ENCODE peak calls at places on chromosomes 6 and 20, in four cellular contexts. D is astrocyte of the cerebellum, K is lower lobe of right lung, Q is AG10803. U is an unnamed sample.

GRCh38 chr6:134447423-134447822 is 129.5 kb upstream of the SGK1 start:
- DNase-seq in K (no peak), Q (peak; percentile 56), D (no peak), U (no peak)

GRCh38 chr6:84089081-84089480 is 55.5 kb downstream of the MRAP2 start:
- DNase-seq in K (no peak), Q (no peak), D (no peak), U (no peak)

GRCh38 chr6:170108456-170108855 is 182.4 kb downstream of the DLL1 start:
- DNase-seq in Q (no peak), D (no peak), K (no peak), U (no peak)

GRCh38 chr20:58310291-58310782 is 822 bp downstream of the RAB22A start:
- DNase-seq in D (no peak), K (no peak), Q (peak; percentile 17), U (no peak)

GRCh38 chr6:6218246-6219085 is 102.0 kb downstream of the F13A1 start:
- DNase-seq in D (no peak), K (no peak), Q (peak; percentile 53), U (no peak)

GRCh38 chr6:34600101-34600500 is 44.0 kb upstream of the SPDEF start:
- DNase-seq in Q (no peak), D (no peak), K (no peak), U (no peak)

GRCh38 chr6:11606287-11606686 is 68.7 kb downstream of the TMEM170B start:
- DNase-seq in Q (no peak), D (no peak), K (no peak), U (no peak)

GRCh38 chr6:87945966-87946365 is 101.7 kb upstream of the SPACA1 start:
- DNase-seq in Q (peak; percentile 39), K (no peak), D (no peak), U (no peak)

GRCh38 chr6:1436334-1437306 is 47.2 kb downstream of the FOXF2 start:
- DNase-seq in K (no peak), D (peak; percentile 59), Q (peak; percentile 64), U (no peak)

GRCh38 chr6:18160921-18161320 is 5.7 kb downstream of the KDM1B start:
- DNase-seq in K (no peak), D (no peak), Q (peak; percentile 23), U (no peak)

GRCh38 chr20:4894409-4894808 is 106.9 kb downstream of the SLC23A2 start:
- DNase-seq in D (no peak), K (no peak), Q (no peak), U (no peak)

GRCh38 chr6:47221565-47221964 is 88.1 kb downstream of the TNFRSF21 start:
- DNase-seq in Q (no peak), K (no peak), D (no peak), U (no peak)

GRCh38 chr6:1423578-1423977 is 34.2 kb downstream of the FOXF2 start:
- DNase-seq in D (no peak), K (no peak), Q (no peak), U (no peak)

GRCh38 chr6:170407200-170407599 is 100.6 kb downstream of the FAM120B start:
- DNase-seq in D (no peak), Q (no peak), K (no peak), U (no peak)

GRCh38 chr6:87099472-87099871 is 4.6 kb upstream of the CGA start:
- DNase-seq in Q (no peak), K (no peak), D (no peak), U (no peak)

GRCh38 chr6:35058041-35058675 is 83.0 kb downstream of the TCP11 start:
- DNase-seq in K (no peak), Q (no peak), D (no peak), U (no peak)

GRCh38 chr20:31410011-31410410 is 4.0 kb upstream of the DEFB121 start:
- DNase-seq in Q (no peak), K (no peak), D (no peak), U (no peak)

GRCh38 chr6:120478650-120479049 is 855.6 kb downstream of the TBC1D32 start:
- DNase-seq in K (no peak), Q (no peak), D (no peak), U (no peak)

GRCh38 chr6:168408504-168409136 is 32.4 kb upstream of the SMOC2 start:
- DNase-seq in Q (no peak), K (no peak), D (no peak), U (no peak)

GRCh38 chr6:155498370-155498769 is 42.7 kb upstream of the NOX3 start:
- DNase-seq in D (no peak), K (no peak), Q (no peak), U (no peak)

GRCh38 chr6:88587158-88587537 is 376.3 kb downstream of the RNGTT start:
- DNase-seq in D (no peak), Q (no peak), K (no peak), U (no peak)

GRCh38 chr6:170291271-170292110 is 613 bp upstream of the DLL1 start:
- DNase-seq in K (peak; percentile 68), Q (peak; percentile 32), D (no peak), U (peak; percentile 47)

GRCh38 chr6:75735491-75736186 is 13.4 kb upstream of the MYO6 start:
- DNase-seq in K (no peak), D (no peak), Q (peak; percentile 30), U (no peak)

GRCh38 chr6:170212051-170212756 is 78.7 kb downstream of the DLL1 start:
- DNase-seq in K (no peak), Q (no peak), D (no peak), U (peak; percentile 34)

GRCh38 chr6:37507690-37508421 is 8.2 kb upstream of the CCDC167 start:
- DNase-seq in Q (no peak), D (no peak), K (no peak), U (no peak)

GRCh38 chr6:75211920-75212590 is 6.2 kb upstream of the COL12A1 start:
- DNase-seq in K (no peak), Q (no peak), D (no peak), U (no peak)

GRCh38 chr6:56101141-56101553 is 146.2 kb downstream of the COL21A1 start:
- DNase-seq in Q (peak; percentile 97), D (peak; percentile 96), K (no peak), U (peak; percentile 67)

GRCh38 chr6:26257272-26257671 is 107.7 kb upstream of the BTN3A2 start:
- DNase-seq in K (no peak), Q (no peak), D (no peak), U (no peak)

GRCh38 chr20:13736792-13737191 is 47.9 kb downstream of the ESF1 start:
- DNase-seq in D (peak; percentile 18), Q (peak; percentile 91), K (no peak), U (no peak)

GRCh38 chr6:43917878-43918382 is 147.9 kb downstream of the VEGFA start:
- DNase-seq in K (peak; percentile 23), Q (peak; percentile 43), D (no peak), U (no peak)

GRCh38 chr6:165880721-165881120 is 217.7 kb upstream of the PDE10A start:
- DNase-seq in K (no peak), Q (peak; percentile 71), D (peak; percentile 29), U (no peak)

GRCh38 chr6:165883851-165884640 is 221.0 kb upstream of the PDE10A start:
- DNase-seq in K (no peak), Q (peak; percentile 60), D (no peak), U (no peak)

GRCh38 chr6:165881812-165882211 is 218.8 kb upstream of the PDE10A start:
- DNase-seq in D (no peak), Q (no peak), K (no peak), U (no peak)

GRCh38 chr6:165886169-165886568 is 223.1 kb upstream of the PDE10A start:
- DNase-seq in D (no peak), K (no peak), Q (no peak), U (no peak)

DNA sequence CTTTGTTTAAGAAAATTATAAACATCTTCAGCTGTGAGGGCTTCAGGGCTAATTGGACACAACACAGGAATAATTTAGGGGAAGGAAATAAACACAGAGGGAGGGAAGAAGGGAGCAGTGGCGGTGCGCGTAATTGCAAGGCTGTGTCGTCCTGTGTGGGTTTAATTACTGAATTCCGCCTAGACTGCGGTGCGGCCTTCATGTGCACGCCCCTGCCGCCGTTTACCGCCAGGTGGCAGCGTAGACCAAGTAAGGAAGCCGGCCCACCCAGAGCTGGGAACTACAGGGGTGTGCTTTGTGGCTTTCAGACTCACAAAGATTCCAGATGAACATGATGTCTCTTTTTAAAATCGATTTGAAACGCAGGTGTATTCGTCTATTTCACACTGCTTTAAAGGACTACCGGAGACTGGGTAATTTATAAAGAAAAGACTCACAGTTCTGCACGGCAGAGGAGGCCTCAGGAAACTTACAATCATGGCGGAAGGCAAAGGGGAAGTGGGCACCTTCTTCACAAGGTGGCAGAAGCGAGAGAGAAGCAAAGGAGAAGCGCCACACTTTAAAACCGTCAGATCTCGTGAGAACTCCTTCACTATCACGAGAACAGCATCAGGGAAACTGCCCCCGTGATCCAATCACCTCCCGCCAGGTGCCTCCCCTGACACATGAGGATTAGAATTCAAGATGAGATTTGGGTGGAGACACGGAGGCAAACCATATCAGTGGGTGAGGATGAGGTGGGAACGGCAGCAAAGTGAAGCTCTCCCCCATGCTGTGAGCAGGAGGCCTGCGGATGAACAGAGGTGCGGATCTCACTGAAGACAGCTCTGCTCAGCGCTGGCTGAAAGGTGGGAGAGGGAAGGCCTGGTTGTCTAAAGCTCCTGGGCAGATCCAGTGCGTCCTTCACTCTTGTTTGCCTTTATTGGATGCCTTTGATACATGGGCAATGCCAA is 222.0 kb upstream of the PDE10A start:
- DNase-seq in D (peak; percentile 64), K (peak; percentile 77), Q (peak; percentile 63), U (no peak)
- TF ChIP-seq CTCF in D (peak; percentile 96), K (peak; percentile 84), Q (peak; percentile 88), U (peak; percentile 56)

GRCh38 chr20:8360035-8360434 is 228.0 kb downstream of the PLCB1 start:
- DNase-seq in K (no peak), Q (no peak), D (no peak), U (no peak)

GRCh38 chr20:8361779-8362178 is 229.7 kb downstream of the PLCB1 start:
- DNase-seq in D (no peak), Q (no peak), K (no peak), U (no peak)

GRCh38 chr20:8363970-8364733 is 232.1 kb downstream of the PLCB1 start:
- DNase-seq in Q (no peak), K (no peak), D (no peak), U (no peak)

GRCh38 chr20:8362457-8362856 is 230.4 kb downstream of the PLCB1 start:
- DNase-seq in Q (no peak), K (no peak), D (no peak), U (no peak)

GRCh38 chr20:8361008-8361652 is 229.1 kb downstream of the PLCB1 start:
- DNase-seq in D (no peak), K (no peak), Q (peak; percentile 45), U (no peak)
- TF ChIP-seq CTCF in D (peak; percentile 8), K (no peak), Q (no peak), U (no peak)

GRCh38 chr6:52573295-52573694 is 3.6 kb downstream of the TRAM2 start:
- DNase-seq in D (no peak), K (no peak), Q (peak; percentile 74), U (no peak)
- TF ChIP-seq CTCF in D (peak; percentile 32), K (peak; percentile 10), Q (peak; percentile 42), U (no peak)

GRCh38 chr6:160221423-160221822 is 37.2 kb downstream of the SLC22A2 start:
- DNase-seq in K (no peak), Q (peak; percentile 6), D (no peak), U (no peak)
- TF ChIP-seq CTCF in K (peak; percentile 8), Q (no peak), D (no peak), U (no peak)

GRCh38 chr6:79510707-79511106 is 26.5 kb downstream of the LCA5 start:
- DNase-seq in D (no peak), K (no peak), Q (no peak), U (no peak)

GRCh38 chr6:79504372-79504771 is 32.9 kb downstream of the LCA5 start:
- DNase-seq in D (no peak), Q (no peak), K (no peak), U (no peak)

GRCh38 chr6:79512014-79512413 is 25.2 kb downstream of the LCA5 start:
- DNase-seq in K (no peak), Q (no peak), D (no peak), U (no peak)

GRCh38 chr6:79506251-79506650 is 31.0 kb downstream of the LCA5 start:
- DNase-seq in Q (no peak), K (no peak), D (no peak), U (no peak)
- TF ChIP-seq CTCF in Q (no peak), K (no peak), D (no peak), U (no peak)